ENCODE peak calls at places on chromosomes 1 and 21, in eight cellular contexts. D is tibial nerve; B is stomach; T is K562; X is left ventricle myocardium inferior; V is CD4-positive, alpha-beta T cell; S is osteoblast; P is MM.1S. W is an unnamed sample.
A peak's percentile ranks its signal among the peaks of the same experiment; 100 is the strongest.

GRCh38 chr21:18951291-18952038 is 547.9 kb upstream of the TMPRSS15 start:
- DNase-seq in D (no peak), B (no peak), T (no peak), X (no peak), V (no peak), S (no peak), P (peak; percentile 69), W (no peak)

GRCh38 chr21:32316363-32317215 is 17.9 kb downstream of the MRAP start:
- DNase-seq in D (no peak), B (no peak), T (no peak), X (no peak), V (no peak), S (no peak), P (no peak), W (no peak)

GRCh38 chr1:1298861-1299685 is 8.7 kb downstream of the ACAP3 start:
- DNase-seq in D (no peak), B (no peak), T (no peak), X (no peak), V (no peak), S (peak; percentile 94), P (no peak), W (no peak)

GRCh38 chr21:40947713-40948112 is 100.8 kb upstream of the DSCAM start:
- DNase-seq in D (no peak), B (no peak), T (no peak), X (no peak), V (no peak), S (no peak), P (no peak), W (no peak)

GRCh38 chr1:84573481-84573966 is 716 bp downstream of the CTBS start:
- DNase-seq in D (no peak), B (no peak), T (no peak), X (no peak), V (no peak), S (peak; percentile 11), P (peak; percentile 6), W (no peak)

GRCh38 chr1:156804572-156805243 is 11.9 kb downstream of the SH2D2A start:
- DNase-seq in D (no peak), B (no peak), T (no peak), X (no peak), V (no peak), S (peak; percentile 54), P (no peak), W (no peak)

GRCh38 chr1:231828182-231828920 is 201.8 kb downstream of the DISC1 start:
- DNase-seq in D (no peak), B (no peak), T (no peak), X (no peak), V (no peak), S (peak; percentile 58), P (no peak), W (peak; percentile 88)

GRCh38 chr1:16174886-16175598 is 19.2 kb upstream of the EPHA2 start:
- DNase-seq in D (no peak), B (no peak), T (no peak), X (no peak), V (no peak), S (peak; percentile 61), P (no peak), W (no peak)

GRCh38 chr21:25638634-25639166 is 358 bp upstream of the JAM2 start:
- DNase-seq in D (no peak), B (no peak), T (no peak), X (no peak), V (no peak), S (no peak), P (no peak), W (no peak)

GRCh38 chr1:205335692-205336091 is 14.1 kb upstream of the NUAK2 start:
- DNase-seq in D (no peak), B (peak; percentile 88), T (peak; percentile 86), X (peak; percentile 63), V (peak; percentile 72), S (peak; percentile 97), P (peak; percentile 90), W (no peak)

GRCh38 chr21:10273196-10273595 is 248.2 kb upstream of the TPTE start:
- DNase-seq in D (no peak), B (no peak), T (no peak), X (no peak), V (no peak), S (no peak), P (no peak), W (no peak)

GRCh38 chr21:28776251-28776650 is 216.4 kb downstream of the LTN1 start:
- DNase-seq in D (no peak), B (no peak), T (no peak), X (no peak), V (no peak), S (peak; percentile 78), P (no peak), W (peak; percentile 74)

GRCh38 chr1:209822706-209823105 is 5.1 kb upstream of the UTP25 start:
- DNase-seq in D (no peak), B (no peak), T (no peak), X (no peak), V (no peak), S (no peak), P (no peak), W (no peak)

GRCh38 chr1:162391790-162392563 is 10.4 kb downstream of the C1orf226 start:
- DNase-seq in D (no peak), B (no peak), T (peak; percentile 63), X (no peak), V (no peak), S (peak; percentile 74), P (peak; percentile 71), W (no peak)

GRCh38 chr1:63199666-63200065 is 122.7 kb upstream of the FOXD3 start:
- DNase-seq in D (no peak), B (no peak), T (no peak), X (no peak), V (no peak), S (no peak), P (no peak), W (no peak)

GRCh38 chr1:46396429-46397398 is 2.6 kb downstream of the FAAH start:
- DNase-seq in D (no peak), B (no peak), T (peak; percentile 6), X (no peak), V (no peak), S (peak; percentile 37), P (no peak), W (no peak)

GRCh38 chr1:42939216-42939615 is 19.5 kb downstream of the SLC2A1 start:
- DNase-seq in D (no peak), B (peak; percentile 76), T (no peak), X (no peak), V (no peak), S (no peak), P (no peak), W (no peak)

GRCh38 chr1:181485276-181486097 is 2.2 kb downstream of the CACNA1E start:
- DNase-seq in D (no peak), B (no peak), T (no peak), X (no peak), V (no peak), S (no peak), P (peak; percentile 82), W (no peak)

GRCh38 chr1:51627672-51628071 is 10.8 kb downstream of the OSBPL9 start:
- DNase-seq in D (no peak), B (no peak), T (peak; percentile 63), X (no peak), V (no peak), S (peak; percentile 65), P (peak; percentile 33), W (no peak)

GRCh38 chr1:9302745-9303524 is 10.2 kb downstream of the SPSB1 start:
- DNase-seq in D (peak; percentile 28), B (no peak), T (no peak), X (peak; percentile 47), V (no peak), S (peak; percentile 94), P (no peak), W (peak; percentile 82)

GRCh38 chr1:244918422-244919319 is 54.3 kb upstream of the HNRNPU start:
- DNase-seq in D (no peak), B (peak; percentile 26), T (peak; percentile 85), X (peak; percentile 42), V (peak; percentile 42), S (peak; percentile 71), P (peak; percentile 28), W (no peak)

GRCh38 chr1:165679282-165680036 is 18.9 kb downstream of the ALDH9A1 start:
- DNase-seq in D (no peak), B (no peak), T (no peak), X (no peak), V (no peak), S (no peak), P (no peak), W (no peak)

GRCh38 chr1:159943908-159944622 is 1.3 kb downstream of the IGSF9 start:
- DNase-seq in D (no peak), B (no peak), T (no peak), X (no peak), V (no peak), S (peak; percentile 76), P (no peak), W (no peak)

GRCh38 chr1:27144920-27145661 is 9.8 kb downstream of the SLC9A1 start:
- DNase-seq in D (no peak), B (peak; percentile 73), T (no peak), X (no peak), V (no peak), S (peak; percentile 95), P (no peak), W (peak; percentile 54)

GRCh38 chr1:31984419-31985347 is 29.0 kb upstream of the KHDRBS1 start:
- DNase-seq in D (no peak), B (no peak), T (no peak), X (no peak), V (peak; percentile 37), S (peak; percentile 85), P (peak; percentile 43), W (no peak)

GRCh38 chr21:16134134-16134533 is 404.4 kb downstream of the USP25 start:
- DNase-seq in D (no peak), B (no peak), T (no peak), X (no peak), V (no peak), S (no peak), P (no peak), W (no peak)
- TF ChIP-seq CTCF in D (no peak), B (no peak), T (no peak), X (no peak), V (no peak), S (no peak), P (no peak), W (no peak)

DNA sequence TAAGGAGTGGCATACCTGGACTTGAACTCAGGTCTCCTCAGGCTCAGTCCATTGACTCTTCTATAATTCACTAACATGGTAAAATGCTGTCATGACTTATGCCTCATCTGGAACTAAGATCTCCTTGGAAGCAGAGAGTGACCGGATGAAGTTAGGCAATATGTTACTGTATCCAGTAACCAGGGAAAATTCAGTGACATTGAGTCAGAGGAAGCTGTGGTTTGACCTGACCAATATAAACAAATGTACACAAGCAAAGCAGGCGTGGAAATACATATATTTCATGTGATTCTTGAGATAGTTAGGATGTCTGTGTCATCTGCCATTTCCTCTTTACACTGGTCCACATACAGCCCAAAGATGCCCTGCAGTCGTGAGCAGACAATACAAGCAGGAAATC is 30.3 kb downstream of the SGIP1 start:
- DNase-seq in D (no peak), B (no peak), T (no peak), X (no peak), V (no peak), S (no peak), P (no peak), W (peak; percentile 95)
- H3K27ac ChIP-seq in D (no peak overlapping the region), B (peak overlapping the region; percentile 56), T (no peak overlapping the region), X (peak overlapping the region; percentile 68), V (no peak overlapping the region), S (peak overlapping the region; percentile 93), P (no peak overlapping the region), W (peak overlapping the region; percentile 94)

GRCh38 chr1:4957027-4957426 is 302.6 kb downstream of the AJAP1 start:
- DNase-seq in D (no peak), B (no peak), T (no peak), X (no peak), V (no peak), S (no peak), P (no peak), W (no peak)
- TF ChIP-seq CTCF in D (no peak), B (no peak), T (no peak), X (no peak), V (no peak), S (no peak), P (no peak), W (no peak)

GRCh38 chr1:7608628-7609295 is 162.3 kb upstream of the VAMP3 start:
- DNase-seq in D (no peak), B (no peak), T (peak; percentile 65), X (no peak), V (no peak), S (peak; percentile 48), P (no peak), W (no peak)
- H3K27ac ChIP-seq in D (no peak overlapping the region), B (no peak overlapping the region), T (no peak overlapping the region), X (no peak overlapping the region), V (no peak overlapping the region), S (no peak overlapping the region), P (no peak overlapping the region), W (no peak overlapping the region)

W was measured in AG04450.